ENCODE peak calls at places on chromosomes 2 and 18, in four cellular contexts. One of them, this sample, is unnamed.

GRCh38 chr18:26970637-26971036 is 105.1 kb upstream of the AQP4 start:
- ATAC-seq in HCT116: no peak
- ATAC-seq in HepG2: no peak
- ATAC-seq in right lobe of liver: no peak
- ATAC-seq in this sample: no peak

GRCh38 chr2:63872571-63873328 is 31.1 kb downstream of the UGP2 start:
- ATAC-seq in HCT116: no peak
- ATAC-seq in HepG2: no peak
- ATAC-seq in right lobe of liver: no peak
- ATAC-seq in this sample: peak

GRCh38 chr18:73842795-73843394 is 304.7 kb downstream of the FBXO15 start:
- ATAC-seq in HCT116: no peak
- ATAC-seq in HepG2: peak
- ATAC-seq in right lobe of liver: peak
- ATAC-seq in this sample: no peak

GRCh38 chr2:225768741-225769140 is 369.2 kb downstream of the NYAP2 start:
- ATAC-seq in HCT116: no peak
- ATAC-seq in HepG2: no peak
- ATAC-seq in right lobe of liver: no peak
- ATAC-seq in this sample: no peak

GRCh38 chr2:20217041-20217970 is 7.6 kb downstream of the SDC1 start:
- ATAC-seq in HCT116: peak
- ATAC-seq in HepG2: no peak
- ATAC-seq in right lobe of liver: peak
- ATAC-seq in this sample: no peak

GRCh38 chr2:169716229-169716886 is 17.3 kb upstream of the KLHL23 start:
- ATAC-seq in HCT116: no peak
- ATAC-seq in HepG2: peak
- ATAC-seq in right lobe of liver: peak
- ATAC-seq in this sample: peak

GRCh38 chr18:2511451-2511850 is 59.9 kb downstream of the METTL4 start:
- ATAC-seq in HCT116: no peak
- ATAC-seq in HepG2: no peak
- ATAC-seq in right lobe of liver: no peak
- ATAC-seq in this sample: no peak

GRCh38 chr2:24459224-24459799 is 31.7 kb upstream of the NCOA1 start:
- ATAC-seq in HCT116: no peak
- ATAC-seq in HepG2: no peak
- ATAC-seq in right lobe of liver: no peak
- ATAC-seq in this sample: no peak

GRCh38 chr2:154452906-154453493 is 245.5 kb upstream of the KCNJ3 start:
- ATAC-seq in HCT116: peak
- ATAC-seq in HepG2: no peak
- ATAC-seq in right lobe of liver: peak
- ATAC-seq in this sample: no peak

DNA sequence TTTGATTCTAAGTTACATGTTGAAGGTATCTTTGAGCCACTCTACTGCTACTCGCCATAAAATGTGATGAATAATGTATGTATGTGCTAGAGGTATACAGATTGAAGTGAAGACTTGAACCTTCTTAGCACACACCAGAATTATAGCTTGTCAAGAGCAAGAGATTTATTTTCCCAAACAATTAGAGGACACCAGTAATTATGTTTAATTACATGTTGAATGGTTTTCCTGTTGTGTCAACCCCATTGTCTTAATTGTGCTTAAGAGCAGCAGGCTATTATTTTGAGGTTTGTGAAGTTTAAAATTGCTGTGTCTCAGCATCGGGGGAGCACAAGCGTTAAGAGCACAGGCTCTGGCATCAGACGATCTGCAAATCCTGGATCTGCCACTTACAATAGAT is 28.9 kb downstream of the KIF5C start:
- ATAC-seq in HCT116: no peak
- ATAC-seq in HepG2: no peak
- ATAC-seq in right lobe of liver: no peak
- ATAC-seq in this sample: no peak
- TF ChIP-seq POLR2A in HCT116: no peak
- TF ChIP-seq POLR2A in HepG2: no peak
- TF ChIP-seq POLR2A in right lobe of liver: no peak
- TF ChIP-seq POLR2A in this sample: no peak

GRCh38 chr2:103945083-103945482 is 908.8 kb upstream of the POU3F3 start:
- ATAC-seq in HCT116: no peak
- ATAC-seq in HepG2: no peak
- ATAC-seq in right lobe of liver: no peak
- ATAC-seq in this sample: no peak

GRCh38 chr2:103942199-103942598 is 911.7 kb upstream of the POU3F3 start:
- ATAC-seq in HCT116: no peak
- ATAC-seq in HepG2: no peak
- ATAC-seq in right lobe of liver: no peak
- ATAC-seq in this sample: no peak
- TF ChIP-seq POLR2A in HCT116: no peak
- TF ChIP-seq POLR2A in HepG2: no peak
- TF ChIP-seq POLR2A in right lobe of liver: no peak
- TF ChIP-seq POLR2A in this sample: no peak

GRCh38 chr2:73233932-73234832 is at the start of gene CCT7:
- ATAC-seq in HCT116: peak
- ATAC-seq in HepG2: peak
- ATAC-seq in right lobe of liver: peak
- ATAC-seq in this sample: peak
- TF ChIP-seq POLR2A in HCT116: peak
- TF ChIP-seq POLR2A in HepG2: peak
- TF ChIP-seq POLR2A in right lobe of liver: peak
- TF ChIP-seq POLR2A in this sample: peak

GRCh38 chr2:134230885-134231284 is 23.0 kb upstream of the MGAT5 start:
- ATAC-seq in HCT116: no peak
- ATAC-seq in HepG2: no peak
- ATAC-seq in right lobe of liver: no peak
- ATAC-seq in this sample: no peak
- TF ChIP-seq POLR2A in HCT116: no peak
- TF ChIP-seq POLR2A in HepG2: no peak
- TF ChIP-seq POLR2A in right lobe of liver: no peak
- TF ChIP-seq POLR2A in this sample: no peak

GRCh38 chr18:12420831-12421421 is 13.2 kb downstream of the PRELID3A start:
- ATAC-seq in HCT116: no peak
- ATAC-seq in HepG2: peak
- ATAC-seq in right lobe of liver: no peak
- ATAC-seq in this sample: peak
- TF ChIP-seq POLR2A in HCT116: no peak
- TF ChIP-seq POLR2A in HepG2: peak
- TF ChIP-seq POLR2A in right lobe of liver: no peak
- TF ChIP-seq POLR2A in this sample: no peak

This sample was measured in gastroesophageal sphincter.